ENCODE peak calls at places on chromosomes 13 and 19, in five cellular contexts. B is thoracic aorta, R is neural progenitor cell, D is Panc1, Y is heart right ventricle. A is an unnamed sample. For H3K9me3 and H3K4me1, the result is how much of the 10 kb centered on the place peaks cover.

GRCh38 chr13:102226591-102226990 is 175.3 kb downstream of the FGF14 start:
- DNase-seq in B (no peak), R (no peak), D (no peak), Y (no peak), A (no peak)

GRCh38 chr13:99281811-99282263 is 23.7 kb upstream of the GPR18 start:
- DNase-seq in B (peak), R (no peak), D (no peak), Y (peak), A (peak)

GRCh38 chr19:6730153-6730804 is 7.1 kb downstream of the GPR108 start:
- DNase-seq in B (no peak), R (peak), D (no peak), Y (no peak), A (no peak)

GRCh38 chr19:35029737-35030256 is 473 bp upstream of the SCN1B start:
- DNase-seq in B (no peak), R (no peak), D (no peak), Y (no peak), A (no peak)

GRCh38 chr19:48393559-48394330 is at the start of gene GRIN2D:
- DNase-seq in B (no peak), R (peak), D (no peak), Y (no peak), A (peak)

GRCh38 chr13:42275506-42275905 is 3.6 kb downstream of the AKAP11 start:
- DNase-seq in B (no peak), R (no peak), D (no peak), Y (no peak), A (no peak)

GRCh38 chr19:13070425-13071140 is 32.1 kb downstream of the LYL1 start:
- DNase-seq in B (no peak), R (no peak), D (no peak), Y (no peak), A (no peak)

GRCh38 chr13:112032186-112032835 is 34.6 kb upstream of the SOX1 start:
- DNase-seq in B (no peak), R (no peak), D (no peak), Y (no peak), A (no peak)

GRCh38 chr13:26280295-26280694 is 26.4 kb downstream of the CDK8 start:
- DNase-seq in B (no peak), R (no peak), D (no peak), Y (no peak), A (no peak)

GRCh38 chr13:112684444-112684843 is 5.4 kb upstream of the ATP11A start:
- DNase-seq in B (no peak), R (no peak), D (no peak), Y (no peak), A (no peak)

GRCh38 chr13:39263033-39263432 is 224.8 kb downstream of the NHLRC3 start:
- DNase-seq in B (no peak), R (peak), D (no peak), Y (peak), A (no peak)

GRCh38 chr13:43245374-43245964 is 222.1 kb downstream of the DNAJC15 start:
- DNase-seq in B (no peak), R (no peak), D (no peak), Y (no peak), A (no peak)

GRCh38 chr19:7010722-7011593 is 10.3 kb downstream of the MBD3L2B start:
- DNase-seq in B (no peak), R (no peak), D (no peak), Y (no peak), A (no peak)

GRCh38 chr19:39946532-39946931 is 12.1 kb upstream of the FCGBP start:
- DNase-seq in B (no peak), R (no peak), D (no peak), Y (no peak), A (no peak)

GRCh38 chr19:16922949-16923348 is 34.1 kb downstream of the F2RL3 start:
- DNase-seq in B (no peak), R (no peak), D (no peak), Y (no peak), A (no peak)

GRCh38 chr13:85828094-85828684 is 29.0 kb upstream of the SLITRK6 start:
- DNase-seq in B (no peak), R (peak), D (no peak), Y (no peak), A (no peak)

GRCh38 chr19:15623711-15624318 is 8.8 kb downstream of the CYP4F8 start:
- DNase-seq in B (no peak), R (no peak), D (no peak), Y (no peak), A (no peak)

GRCh38 chr19:9406798-9407352 is 28.5 kb downstream of the ZNF266 start:
- DNase-seq in B (no peak), R (no peak), D (no peak), Y (peak), A (peak)

GRCh38 chr13:73656863-73657262 is 477.3 kb downstream of the KLF12 start:
- DNase-seq in B (no peak), R (no peak), D (no peak), Y (no peak), A (no peak)

GRCh38 chr19:52778811-52779210 is 7.8 kb downstream of the ZNF600 start:
- DNase-seq in B (no peak), R (no peak), D (no peak), Y (no peak), A (peak)

GRCh38 chr13:66353664-66354063 is 876.5 kb downstream of the PCDH9 start:
- DNase-seq in B (no peak), R (no peak), D (peak), Y (no peak), A (no peak)

DNA sequence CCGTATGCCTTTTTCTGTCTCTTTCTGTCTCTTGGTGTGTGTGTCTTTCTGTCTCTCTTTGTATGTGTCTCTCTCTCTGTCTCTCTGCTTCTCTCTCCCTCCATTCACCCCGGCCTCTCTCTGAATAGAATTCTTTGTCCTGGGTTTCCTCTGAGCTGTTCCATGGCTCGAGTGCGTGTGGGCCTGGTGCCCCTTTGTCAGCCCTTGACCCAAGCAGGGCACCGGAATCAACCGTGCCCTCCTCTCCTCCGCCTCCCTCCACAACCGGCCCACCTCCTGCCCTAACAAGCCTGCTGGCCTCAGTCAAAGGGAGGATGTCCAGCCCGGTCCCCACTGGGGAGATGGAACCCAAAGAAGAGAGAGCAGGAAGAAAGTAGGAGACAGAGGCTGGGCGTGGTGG is 3.2 kb downstream of the AXL start:
- DNase-seq in B (no peak), R (no peak), D (no peak), Y (no peak), A (no peak)
- H3K4me3 ChIP-seq in B (no peak), R (no peak), D (peak), Y (no peak), A (no peak)

GRCh38 chr13:22091222-22091970 is 420.5 kb downstream of the FGF9 start:
- DNase-seq in B (no peak), R (no peak), D (no peak), Y (no peak), A (no peak)
- H3K9me3 ChIP-seq in B (under half), R (under half), D (under half), Y (under half), A (under half)

GRCh38 chr19:50772408-50773311 is 2.4 kb downstream of the GPR32 start:
- DNase-seq in B (no peak), R (no peak), D (no peak), Y (no peak), A (no peak)

GRCh38 chr19:50770888-50771287 is 624 bp downstream of the GPR32 start:
- DNase-seq in B (no peak), R (no peak), D (no peak), Y (no peak), A (no peak)

GRCh38 chr19:50762554-50762953 is 7.7 kb upstream of the GPR32 start:
- DNase-seq in B (no peak), R (no peak), D (no peak), Y (no peak), A (no peak)

DNA sequence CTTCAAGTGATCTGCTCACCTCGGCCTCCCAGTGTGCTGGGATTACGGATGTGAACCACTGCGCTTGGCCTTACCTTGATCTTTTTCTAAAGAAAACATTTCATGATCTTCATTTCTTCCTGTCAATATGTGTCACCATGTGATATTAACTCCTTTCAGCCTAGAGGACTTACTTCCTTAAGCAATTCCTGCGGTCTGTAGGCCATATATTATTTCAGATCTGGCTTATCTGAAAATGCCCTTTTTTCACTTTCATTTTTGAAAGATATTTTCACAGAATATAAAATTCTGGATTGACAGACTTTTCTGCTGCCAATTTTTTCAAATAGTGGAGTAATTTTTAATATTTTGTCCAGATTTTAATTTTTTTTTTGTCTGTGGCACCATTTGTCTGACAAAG is 2.0 kb upstream of the GPR32 start:
- DNase-seq in B (no peak), R (no peak), D (no peak), Y (no peak), A (no peak)
- H3K4me1 ChIP-seq in B (under half), R (under half), D (under half), Y (under half), A (under half)

GRCh38 chr19:38182536-38183210 is 41.3 kb downstream of the DPF1 start:
- DNase-seq in B (no peak), R (no peak), D (no peak), Y (no peak), A (no peak)
- H3K4me3 ChIP-seq in B (no peak), R (peak), D (no peak), Y (no peak), A (no peak)

DNA sequence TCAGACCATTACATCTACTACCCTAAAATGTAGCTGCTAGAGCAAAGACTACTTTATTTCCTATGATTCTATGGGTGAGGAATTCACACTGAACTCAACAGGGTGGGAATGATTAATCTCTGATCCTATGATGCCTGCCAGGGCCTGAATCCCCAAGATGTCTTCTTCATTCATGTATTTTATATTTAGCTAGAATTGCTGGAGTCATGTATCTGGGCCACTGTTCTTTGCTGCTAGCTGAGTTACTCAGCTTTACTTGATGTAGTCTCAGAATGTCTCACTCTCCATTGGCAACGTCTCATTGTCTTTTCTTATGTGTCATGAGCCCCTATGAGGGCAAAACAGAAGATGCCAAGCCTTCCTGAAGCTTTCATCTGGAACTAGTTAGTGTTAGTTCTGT is 21.1 kb downstream of the ZNF582 start:
- DNase-seq in B (no peak), R (no peak), D (no peak), Y (no peak), A (no peak)
- H3K9me3 ChIP-seq in B (under half), R (under half), D (under half), Y (under half), A (under half)

DNA sequence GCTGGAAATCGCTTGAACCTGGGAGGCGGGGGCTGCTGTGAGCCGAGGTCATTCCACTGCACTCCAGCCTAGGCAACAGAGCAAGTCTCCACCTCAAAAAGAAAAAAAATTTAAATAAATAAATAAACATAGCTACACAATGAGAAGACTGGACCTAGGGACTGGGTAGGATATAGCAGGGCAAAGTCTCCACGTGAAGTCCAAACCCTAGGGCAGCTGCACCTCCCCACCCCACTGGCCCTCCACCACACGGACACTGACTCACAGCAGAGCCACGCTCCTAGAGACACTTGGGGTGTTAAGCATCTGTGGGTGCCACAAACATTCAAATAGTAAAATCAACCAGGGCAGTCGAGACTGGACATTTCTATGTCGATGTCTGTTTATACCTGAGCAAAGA is 7.1 kb downstream of the LATS2 start:
- DNase-seq in B (no peak), R (no peak), D (no peak), Y (no peak), A (no peak)
- H3K4me1 ChIP-seq in B (half or more), R (under half), D (under half), Y (half or more), A (under half)

GRCh38 chr19:945401-946252 is 19.8 kb downstream of the ARID3A start:
- DNase-seq in B (no peak), R (no peak), D (no peak), Y (no peak), A (no peak)

GRCh38 chr19:944663-945241 is 18.9 kb downstream of the ARID3A start:
- DNase-seq in B (no peak), R (no peak), D (no peak), Y (no peak), A (no peak)

GRCh38 chr19:947707-948533 is 22.1 kb downstream of the ARID3A start:
- DNase-seq in B (no peak), R (no peak), D (no peak), Y (peak), A (no peak)

GRCh38 chr19:948842-949496 is 23.1 kb downstream of the ARID3A start:
- DNase-seq in B (no peak), R (no peak), D (no peak), Y (no peak), A (no peak)

DNA sequence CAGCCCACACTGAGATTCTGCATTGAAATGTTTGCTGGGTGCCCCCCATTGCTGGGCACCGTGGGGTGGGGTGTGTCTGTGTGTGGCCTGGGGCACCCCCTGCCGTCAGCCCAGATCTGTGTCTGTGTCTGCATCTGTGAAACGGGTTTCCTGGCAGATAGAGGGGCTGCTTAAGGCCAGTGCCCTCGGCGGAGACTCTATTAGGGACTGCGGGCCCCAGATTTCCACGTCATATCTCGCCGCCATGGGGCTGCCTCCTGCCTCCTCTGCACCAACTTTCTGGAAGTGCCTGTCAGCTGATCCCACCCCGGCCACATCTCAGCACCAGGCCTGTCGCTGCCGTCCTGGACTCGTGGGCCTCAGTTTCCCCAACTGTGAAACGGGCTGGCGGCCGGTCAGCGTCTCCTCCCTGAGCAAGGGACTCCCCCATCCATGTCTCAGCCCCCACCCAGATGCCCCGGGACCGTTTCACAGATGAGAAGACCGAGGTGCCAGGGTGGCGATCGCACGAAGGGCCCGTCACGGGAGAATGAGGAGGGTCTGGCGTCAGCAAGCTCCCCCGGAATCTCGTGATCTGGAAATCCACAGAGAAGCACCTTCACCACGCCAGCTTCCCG is 21.4 kb downstream of the ARID3A start:
- DNase-seq in B (no peak), R (no peak), D (no peak), Y (no peak), A (peak)
- H3K4me3 ChIP-seq in B (no peak), R (no peak), D (no peak), Y (no peak), A (no peak)

A was measured in CD4-positive, alpha-beta memory T cell.